ENCODE peak calls at places on chromosome 18, in six cellular contexts. One of them, this sample, is unnamed.

GRCh38 chr18:21272016-21272582 is 30.1 kb downstream of the GREB1L start:
- ATAC-seq in left ventricle myocardium superior: peak; percentile 33
- ATAC-seq in HepG2: no peak
- ATAC-seq in omental fat pad: no peak
- ATAC-seq in activated naive CD8-positive, alpha-beta T cell treated with anti-CD3 and anti-CD28 coated beads, Interleukin-2, amount 50 U/mL, for 24 hours: no peak
- ATAC-seq in stimulated activated naive CD8-positive, alpha-beta T cell treated with anti-CD3 and anti-CD28 coated beads, Interleukin-15, Interleukin-2, amounts not matched to agents 100 U/mL and 50 U/mL, for 24 hours: no peak
- ATAC-seq in this sample: peak; percentile 31

GRCh38 chr18:46466236-46467160 is 190.5 kb downstream of the LOXHD1 start:
- ATAC-seq in stimulated activated naive CD8-positive, alpha-beta T cell treated with anti-CD3 and anti-CD28 coated beads, Interleukin-15, Interleukin-2, amounts not matched to agents 100 U/mL and 50 U/mL, for 24 hours: no peak
- ATAC-seq in HepG2: no peak
- ATAC-seq in activated naive CD8-positive, alpha-beta T cell treated with anti-CD3 and anti-CD28 coated beads, Interleukin-2, amount 50 U/mL, for 24 hours: no peak
- ATAC-seq in left ventricle myocardium superior: no peak
- ATAC-seq in omental fat pad: no peak
- ATAC-seq in this sample: no peak

GRCh38 chr18:8552151-8552550 is 57.1 kb upstream of the RAB12 start:
- ATAC-seq in omental fat pad: no peak
- ATAC-seq in stimulated activated naive CD8-positive, alpha-beta T cell treated with anti-CD3 and anti-CD28 coated beads, Interleukin-15, Interleukin-2, amounts not matched to agents 100 U/mL and 50 U/mL, for 24 hours: no peak
- ATAC-seq in HepG2: no peak
- ATAC-seq in left ventricle myocardium superior: no peak
- ATAC-seq in activated naive CD8-positive, alpha-beta T cell treated with anti-CD3 and anti-CD28 coated beads, Interleukin-2, amount 50 U/mL, for 24 hours: no peak
- ATAC-seq in this sample: no peak

GRCh38 chr18:22204996-22205395 is 35.6 kb downstream of the GATA6 start:
- ATAC-seq in activated naive CD8-positive, alpha-beta T cell treated with anti-CD3 and anti-CD28 coated beads, Interleukin-2, amount 50 U/mL, for 24 hours: no peak
- ATAC-seq in HepG2: no peak
- ATAC-seq in stimulated activated naive CD8-positive, alpha-beta T cell treated with anti-CD3 and anti-CD28 coated beads, Interleukin-15, Interleukin-2, amounts not matched to agents 100 U/mL and 50 U/mL, for 24 hours: no peak
- ATAC-seq in omental fat pad: no peak
- ATAC-seq in left ventricle myocardium superior: peak; percentile 20
- ATAC-seq in this sample: no peak

GRCh38 chr18:48140738-48141137 is 210.3 kb upstream of the SMAD2 start:
- ATAC-seq in activated naive CD8-positive, alpha-beta T cell treated with anti-CD3 and anti-CD28 coated beads, Interleukin-2, amount 50 U/mL, for 24 hours: no peak
- ATAC-seq in omental fat pad: no peak
- ATAC-seq in left ventricle myocardium superior: peak; percentile 51
- ATAC-seq in HepG2: no peak
- ATAC-seq in stimulated activated naive CD8-positive, alpha-beta T cell treated with anti-CD3 and anti-CD28 coated beads, Interleukin-15, Interleukin-2, amounts not matched to agents 100 U/mL and 50 U/mL, for 24 hours: no peak
- ATAC-seq in this sample: no peak

GRCh38 chr18:58088723-58089074 is 44.7 kb downstream of the NEDD4L start:
- ATAC-seq in HepG2: no peak
- ATAC-seq in omental fat pad: no peak
- ATAC-seq in activated naive CD8-positive, alpha-beta T cell treated with anti-CD3 and anti-CD28 coated beads, Interleukin-2, amount 50 U/mL, for 24 hours: no peak
- ATAC-seq in stimulated activated naive CD8-positive, alpha-beta T cell treated with anti-CD3 and anti-CD28 coated beads, Interleukin-15, Interleukin-2, amounts not matched to agents 100 U/mL and 50 U/mL, for 24 hours: no peak
- ATAC-seq in left ventricle myocardium superior: no peak
- ATAC-seq in this sample: no peak

GRCh38 chr18:36328385-36328858 is 30.9 kb downstream of the FHOD3 start:
- ATAC-seq in HepG2: no peak
- ATAC-seq in omental fat pad: no peak
- ATAC-seq in stimulated activated naive CD8-positive, alpha-beta T cell treated with anti-CD3 and anti-CD28 coated beads, Interleukin-15, Interleukin-2, amounts not matched to agents 100 U/mL and 50 U/mL, for 24 hours: no peak
- ATAC-seq in left ventricle myocardium superior: peak; percentile 1
- ATAC-seq in activated naive CD8-positive, alpha-beta T cell treated with anti-CD3 and anti-CD28 coated beads, Interleukin-2, amount 50 U/mL, for 24 hours: no peak
- ATAC-seq in this sample: no peak

GRCh38 chr18:63730788-63731187 is 28.0 kb downstream of the SERPINB11 start:
- ATAC-seq in stimulated activated naive CD8-positive, alpha-beta T cell treated with anti-CD3 and anti-CD28 coated beads, Interleukin-15, Interleukin-2, amounts not matched to agents 100 U/mL and 50 U/mL, for 24 hours: no peak
- ATAC-seq in left ventricle myocardium superior: no peak
- ATAC-seq in HepG2: no peak
- ATAC-seq in activated naive CD8-positive, alpha-beta T cell treated with anti-CD3 and anti-CD28 coated beads, Interleukin-2, amount 50 U/mL, for 24 hours: no peak
- ATAC-seq in omental fat pad: no peak
- ATAC-seq in this sample: no peak

GRCh38 chr18:36811430-36811829 is 17.4 kb downstream of the TPGS2 start:
- ATAC-seq in left ventricle myocardium superior: peak; percentile 6
- ATAC-seq in stimulated activated naive CD8-positive, alpha-beta T cell treated with anti-CD3 and anti-CD28 coated beads, Interleukin-15, Interleukin-2, amounts not matched to agents 100 U/mL and 50 U/mL, for 24 hours: no peak
- ATAC-seq in omental fat pad: peak; percentile 89
- ATAC-seq in activated naive CD8-positive, alpha-beta T cell treated with anti-CD3 and anti-CD28 coated beads, Interleukin-2, amount 50 U/mL, for 24 hours: no peak
- ATAC-seq in HepG2: no peak
- ATAC-seq in this sample: no peak